ENCODE peak calls at places on chromosome 11, in nine cellular contexts. N is GOT3; J is endothelial cell of umbilical vein; V is nucleus accumbens; P is naive thymus-derived CD8-positive, alpha-beta T cell; I is GM20000; U is substantia nigra; R is neuronal stem cell; M is CD4-positive, CD25-positive, alpha-beta regulatory T cell. Z is an unnamed sample.

GRCh38 chr11:131511794-131512193 is 141.4 kb downstream of the NTM start:
- DNase-seq in J (no peak), M (no peak), U (no peak), I (peak), P (no peak), V (no peak), R (peak), N (no peak), Z (no peak)

GRCh38 chr11:121483805-121484478 is 31.2 kb upstream of the SORL1-AS1 start:
- DNase-seq in M (no peak), J (no peak), N (no peak), R (no peak), U (no peak), I (no peak), V (no peak), P (no peak), Z (no peak)

GRCh38 chr11:2771758-2772466 is 72.1 kb upstream of the KCNQ1OT1 start:
- DNase-seq in U (no peak), R (no peak), V (no peak), P (no peak), N (no peak), J (no peak), I (no peak), M (no peak), Z (no peak)

GRCh38 chr11:101552893-101553292 is 30.9 kb downstream of the TRPC6 start:
- DNase-seq in J (no peak), I (no peak), V (no peak), U (no peak), M (no peak), N (no peak), P (no peak), R (no peak), Z (no peak)

GRCh38 chr11:115672999-115673411 is 168.8 kb upstream of the CADM1 start:
- DNase-seq in V (no peak), J (no peak), M (no peak), N (no peak), I (no peak), R (no peak), P (no peak), U (no peak), Z (no peak)

GRCh38 chr11:130872961-130873360 is 43.3 kb downstream of the SNX19 start:
- DNase-seq in N (no peak), P (no peak), I (no peak), R (no peak), J (no peak), U (no peak), V (no peak), M (no peak), Z (peak)

GRCh38 chr11:130527648-130528300 is 79.3 kb downstream of the ADAMTS15 start:
- DNase-seq in N (no peak), P (no peak), U (no peak), J (peak), I (no peak), R (no peak), M (no peak), V (no peak), Z (no peak)

GRCh38 chr11:55854704-55855103 is 16.2 kb downstream of the OR5D16 start:
- DNase-seq in N (no peak), I (no peak), P (no peak), R (no peak), U (no peak), M (no peak), V (no peak), J (no peak), Z (no peak)

GRCh38 chr11:118980191-118980881 is 8.8 kb downstream of the FOXR1 start:
- DNase-seq in P (no peak), V (no peak), U (no peak), I (peak), J (no peak), M (no peak), R (no peak), N (no peak), Z (no peak)

GRCh38 chr11:63837719-63838118 is 1.2 kb upstream of the MARK2 start:
- DNase-seq in J (peak), V (no peak), R (no peak), U (no peak), I (no peak), P (no peak), N (no peak), M (no peak), Z (no peak)

GRCh38 chr11:10761085-10761698 is 10.1 kb downstream of the CTR9 start:
- DNase-seq in R (no peak), P (no peak), I (no peak), J (no peak), U (no peak), N (no peak), V (no peak), M (no peak), Z (no peak)

GRCh38 chr11:25838918-25839611 is 492.9 kb upstream of the ANO3 start:
- DNase-seq in V (no peak), I (no peak), N (no peak), U (no peak), R (no peak), P (no peak), M (no peak), J (no peak), Z (no peak)

GRCh38 chr11:111137846-111138245 is 107.7 kb upstream of the POU2AF2 start:
- DNase-seq in P (no peak), I (no peak), M (no peak), U (no peak), V (no peak), N (no peak), R (no peak), J (no peak), Z (no peak)

GRCh38 chr11:96238563-96239166 is 104.3 kb downstream of the MAML2 start:
- DNase-seq in N (no peak), U (no peak), M (no peak), R (no peak), I (no peak), J (no peak), V (no peak), P (no peak), Z (no peak)

GRCh38 chr11:11969380-11970215 is 38.8 kb downstream of the DKK3 start:
- DNase-seq in R (no peak), P (no peak), U (no peak), I (no peak), M (no peak), J (no peak), N (no peak), V (peak), Z (no peak)

GRCh38 chr11:125078016-125078415 is 14.9 kb downstream of the SLC37A2 start:
- DNase-seq in P (no peak), M (no peak), I (no peak), U (no peak), R (no peak), J (no peak), N (no peak), V (no peak), Z (no peak)

GRCh38 chr11:117750357-117750756 is 46.7 kb downstream of the DSCAML1 start:
- DNase-seq in N (no peak), P (no peak), I (no peak), M (no peak), R (no peak), V (no peak), J (no peak), U (no peak), Z (no peak)

GRCh38 chr11:132264616-132265015 is 894.2 kb downstream of the NTM start:
- DNase-seq in V (no peak), N (no peak), R (no peak), M (no peak), I (no peak), J (no peak), P (no peak), U (no peak), Z (no peak)